ENCODE peak calls at places on chromosomes 11 and 22, in five cellular contexts. N is HFF-Myc, Q is fibroblast of lung, F is GM13976, A is HL-60. M is an unnamed sample.

GRCh38 chr11:6531267-6531752 is 34.2 kb downstream of the DNHD1 start:
- DNase-seq in F (peak), A (peak), N (peak), Q (peak), M (peak)

GRCh38 chr22:36064358-36064757 is 35.7 kb upstream of the RBFOX2 start:
- DNase-seq in F (no peak), Q (no peak), A (no peak), N (no peak), M (no peak)

GRCh38 chr11:124538019-124538418 is 5.4 kb downstream of the OR8B12 start:
- DNase-seq in Q (peak), A (no peak), F (no peak), N (no peak), M (no peak)

GRCh38 chr22:29344137-29344536 is 28.6 kb upstream of the RASL10A start:
- DNase-seq in F (no peak), A (no peak), Q (peak), N (peak), M (no peak)

GRCh38 chr11:2444301-2445106 is at the start of the genes KCNQ1 and TRPM5:
- DNase-seq in A (no peak), N (no peak), F (peak), Q (no peak), M (peak)

GRCh38 chr11:130649749-130650275 is 201.4 kb downstream of the ADAMTS15 start:
- DNase-seq in Q (no peak), A (no peak), N (no peak), F (no peak), M (no peak)

GRCh38 chr11:126354631-126355323 is 709 bp upstream of the ST3GAL4 start:
- DNase-seq in A (no peak), Q (no peak), F (peak), N (no peak), M (peak)

GRCh38 chr11:61480936-61481335 is 27.6 kb upstream of the LRRC10B start:
- DNase-seq in N (no peak), A (no peak), Q (peak), F (no peak), M (no peak)

GRCh38 chr22:47784367-47784983 is 1022.0 kb downstream of the TBC1D22A start:
- DNase-seq in A (no peak), N (no peak), Q (no peak), F (no peak), M (no peak)

DNA sequence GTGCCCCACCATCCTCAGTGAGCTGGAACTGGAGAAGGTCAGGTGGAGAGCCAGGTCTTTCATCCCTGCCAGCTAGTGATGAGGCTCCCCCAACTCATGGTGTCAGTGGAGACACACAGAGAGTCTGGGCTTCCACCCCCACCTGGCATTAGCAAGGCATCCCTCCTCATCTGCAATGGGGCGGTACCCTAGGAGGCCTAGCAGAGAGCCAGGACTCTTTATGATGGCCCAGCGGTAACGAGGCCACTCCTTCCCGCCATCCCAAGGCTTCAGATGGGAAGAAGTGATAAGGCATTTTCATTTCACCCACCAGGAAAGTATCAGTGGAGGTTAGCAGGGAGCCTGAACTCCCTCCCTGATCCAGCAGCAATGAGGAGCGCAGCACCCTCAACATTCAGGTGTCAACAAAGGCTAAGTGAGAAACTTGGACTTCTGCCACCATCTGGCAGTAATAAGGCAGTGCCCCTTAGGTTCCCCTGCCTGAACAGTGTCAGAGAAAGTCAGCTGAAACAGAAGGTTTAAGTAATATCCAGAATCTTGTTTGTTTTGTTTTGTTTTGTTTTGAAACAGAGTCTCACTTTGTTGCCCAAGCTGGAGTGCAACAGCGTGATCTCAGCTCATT is 40.5 kb upstream of the FBLN1 start:
- DNase-seq in Q (no peak), F (no peak), A (peak), N (no peak), M (no peak)
- TF ChIP-seq CTCF in Q (no peak), F (no peak), A (peak), N (no peak), M (no peak)

DNA sequence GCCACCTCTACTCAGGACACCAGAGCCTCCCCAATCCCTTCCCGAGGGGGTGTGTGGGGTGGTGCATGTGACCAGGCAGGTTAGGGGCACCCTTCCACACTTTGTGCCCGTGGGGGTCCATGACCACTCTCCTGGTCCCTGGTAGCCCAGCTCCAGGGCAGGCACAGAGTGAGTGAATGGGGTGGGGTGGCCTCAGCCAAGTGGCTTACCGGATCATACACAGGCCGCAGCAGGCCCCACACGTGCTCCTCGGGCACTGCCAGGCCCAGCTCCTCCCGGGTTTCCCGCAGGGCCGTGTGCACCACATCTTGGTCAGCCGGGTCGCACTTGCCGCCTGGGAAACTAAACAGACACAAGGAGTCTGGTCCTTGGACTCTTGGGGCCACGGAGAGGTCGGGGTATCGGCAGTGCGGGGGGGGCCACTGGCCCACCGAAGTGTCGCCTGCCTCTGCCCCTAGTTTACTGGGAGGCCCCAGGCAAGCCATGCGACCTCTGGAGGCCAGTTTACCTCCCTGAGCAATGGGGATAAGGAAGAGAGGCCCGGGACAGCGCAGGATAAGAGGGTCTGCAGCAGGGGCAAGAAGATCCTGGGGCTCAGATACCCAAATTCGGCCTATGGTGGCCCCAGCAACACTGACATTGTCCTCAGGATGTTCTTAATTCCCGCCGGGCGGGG is 889 bp downstream of the NUDT8 start:
- DNase-seq in Q (no peak), A (no peak), N (no peak), F (no peak), M (no peak)
- TF ChIP-seq CTCF in Q (no peak), A (no peak), N (no peak), F (no peak), M (no peak)

DNA sequence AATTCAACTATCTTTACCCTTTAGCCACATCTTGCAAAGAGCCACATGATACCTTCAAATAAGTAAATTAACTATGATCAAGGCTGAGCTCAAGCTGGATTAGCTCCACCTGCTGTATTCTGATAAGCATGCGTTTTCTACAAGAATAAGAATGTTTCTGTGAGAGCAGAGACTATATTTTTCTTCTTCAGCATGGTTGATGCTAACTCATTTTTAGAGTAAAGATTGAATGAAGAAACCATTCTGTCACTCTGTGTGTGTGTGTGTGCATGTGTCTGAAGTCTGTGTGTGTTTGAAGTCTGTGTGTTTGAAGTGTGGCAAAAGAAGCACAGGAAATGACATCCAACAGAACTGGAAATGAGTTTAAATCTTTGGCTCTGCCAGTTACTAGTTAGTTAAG is 12.0 kb upstream of the LAYN start:
- DNase-seq in Q (no peak), N (no peak), A (no peak), F (no peak), M (no peak)
- TF ChIP-seq CTCF in Q (peak), N (peak), A (no peak), F (no peak), M (no peak)

DNA sequence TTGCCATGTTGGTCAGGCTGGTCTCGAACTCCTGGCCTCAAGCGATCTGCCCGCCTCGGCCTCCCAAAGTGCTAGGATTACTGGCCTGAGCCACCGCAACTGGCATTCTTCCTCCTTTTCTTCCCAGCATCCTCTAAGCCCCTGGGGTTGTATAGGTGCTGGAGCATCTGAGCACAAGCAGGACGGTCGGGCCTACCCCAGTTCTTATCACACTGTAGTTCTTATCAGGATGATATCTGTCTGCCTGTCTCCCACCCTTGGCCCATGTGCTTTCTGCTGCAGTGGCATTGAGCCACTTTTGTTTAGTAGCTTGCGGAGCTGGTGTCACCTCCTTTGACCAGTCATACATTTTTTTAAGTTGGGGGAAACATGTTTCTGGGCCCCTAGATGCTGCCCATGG is 1.9 kb downstream of the RHOD start:
- DNase-seq in F (no peak), A (no peak), N (no peak), Q (no peak), M (no peak)
- TF ChIP-seq CTCF in F (no peak), A (no peak), N (no peak), Q (no peak), M (no peak)

GRCh38 chr11:3959015-3959917 is 103.8 kb downstream of the STIM1 start:
- DNase-seq in N (no peak), Q (peak), A (no peak), F (no peak), M (no peak)
- TF ChIP-seq CTCF in N (no peak), Q (peak), A (no peak), F (no peak), M (no peak)

DNA sequence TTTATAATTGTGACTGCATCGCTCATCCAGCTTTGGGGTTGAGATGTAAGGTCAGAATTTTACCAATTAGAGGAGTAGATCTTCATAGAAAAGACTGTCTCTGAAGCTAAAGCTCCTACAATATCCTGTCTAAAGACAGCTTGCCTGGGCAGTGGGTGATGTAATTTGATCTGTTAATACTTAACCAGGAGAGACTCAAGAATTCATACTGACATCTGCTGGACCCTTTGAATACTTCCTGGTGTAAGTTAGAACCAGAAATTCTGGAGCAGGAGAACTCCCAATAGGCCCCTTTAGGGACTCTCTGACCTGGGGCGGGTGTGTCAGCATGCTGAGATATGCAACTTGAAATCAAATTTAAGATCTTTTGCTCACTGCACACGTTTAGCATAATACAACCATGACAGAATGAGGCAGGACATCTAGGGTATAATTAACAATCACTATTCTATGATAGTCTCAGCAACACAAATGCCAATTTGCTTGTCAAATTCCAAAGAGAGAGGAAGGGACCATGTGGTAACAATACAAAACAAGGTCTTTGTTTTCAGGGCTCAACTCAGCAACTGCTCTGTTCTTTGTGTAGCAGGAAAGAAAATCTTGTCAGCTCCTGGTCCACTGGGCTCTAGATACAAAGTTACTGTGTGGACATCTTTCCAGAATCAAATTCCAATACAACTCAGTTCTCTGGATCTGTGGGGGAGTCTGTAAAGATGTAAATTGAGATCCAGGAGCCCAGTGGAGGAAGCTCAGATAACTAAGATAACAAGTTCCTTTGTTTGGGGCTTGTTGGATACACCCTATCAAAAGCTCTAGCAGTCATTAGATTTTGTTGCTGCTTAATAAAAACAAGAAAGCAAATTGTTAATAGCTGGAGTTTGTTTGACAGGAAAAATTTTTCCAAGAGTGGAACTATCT is 144.0 kb downstream of the INSC start:
- DNase-seq in N (no peak), Q (peak), A (no peak), F (no peak), M (no peak)
- TF ChIP-seq CTCF in N (peak), Q (peak), A (no peak), F (no peak), M (no peak)